ENCODE peak calls at places on chromosomes 12 and 14, in seven cellular contexts. L, N, W, U, R, Q and P are unnamed samples.

GRCh38 chr12:56001446-56002100 is 4.5 kb downstream of the SUOX start:
- DNase-seq in W (no peak), U (no peak), L (no peak), R (no peak), N (no peak), Q (no peak), P (no peak)

GRCh38 chr12:87687362-87687761 is 341.8 kb downstream of the C12orf50 start:
- DNase-seq in N (peak; percentile 62), R (peak; percentile 3), U (peak; percentile 84), Q (no peak), W (peak; percentile 39), L (no peak), P (peak; percentile 17)

GRCh38 chr12:57476162-57476992 is 3.3 kb downstream of the ARHGAP9 start:
- DNase-seq in U (no peak), L (no peak), Q (no peak), R (no peak), W (no peak), N (no peak), P (no peak)

GRCh38 chr12:57842342-57843294 is 3.9 kb downstream of the CTDSP2 start:
- DNase-seq in Q (no peak), L (no peak), W (no peak), R (no peak), N (peak; percentile 13), U (peak; percentile 42), P (no peak)

GRCh38 chr12:68482660-68483059 is 128.0 kb upstream of the RAP1B start:
- DNase-seq in U (no peak), N (no peak), R (no peak), Q (peak; percentile 73), W (no peak), L (no peak), P (peak; percentile 65)

GRCh38 chr12:39372929-39373328 is 70.0 kb downstream of the KIF21A start:
- DNase-seq in Q (peak; percentile 36), N (peak; percentile 36), R (no peak), L (no peak), U (peak; percentile 47), W (peak; percentile 32), P (peak; percentile 55)

GRCh38 chr12:58907326-58907855 is 12.9 kb downstream of the LRIG3 start:
- DNase-seq in L (no peak), Q (no peak), U (no peak), R (no peak), W (no peak), N (no peak), P (no peak)

GRCh38 chr12:114136656-114137055 is 170.5 kb upstream of the RBM19 start:
- DNase-seq in Q (no peak), U (no peak), R (no peak), L (no peak), N (no peak), W (no peak), P (no peak)

GRCh38 chr14:69921052-69921451 is 41.8 kb downstream of the SMOC1 start:
- DNase-seq in W (peak; percentile 94), L (no peak), Q (peak; percentile 35), N (peak; percentile 47), R (peak; percentile 12), U (peak; percentile 98), P (peak; percentile 69)

GRCh38 chr12:64395739-64396138 is 5.2 kb upstream of the C12orf56 start:
- DNase-seq in N (peak; percentile 24), R (no peak), W (no peak), L (no peak), U (no peak), Q (no peak), P (no peak)

GRCh38 chr12:20314325-20314724 is 54.0 kb upstream of the PDE3A start:
- DNase-seq in U (peak; percentile 39), Q (no peak), R (peak; percentile 8), N (peak; percentile 92), L (no peak), W (no peak), P (no peak)

GRCh38 chr12:13367973-13368372 is 171.4 kb downstream of the EMP1 start:
- DNase-seq in Q (no peak), N (no peak), R (no peak), L (no peak), W (no peak), U (no peak), P (no peak)

GRCh38 chr12:63068857-63069442 is 82.1 kb downstream of the AVPR1A start:
- DNase-seq in N (peak; percentile 88), W (peak; percentile 60), R (peak; percentile 64), U (peak; percentile 88), L (no peak), Q (peak; percentile 37), P (peak; percentile 65)

GRCh38 chr14:32383337-32384009 is 54.4 kb downstream of the AKAP6 start:
- DNase-seq in U (no peak), W (no peak), N (no peak), L (no peak), R (no peak), Q (no peak), P (peak; percentile 55)

GRCh38 chr14:102645746-102646440 is 53.4 kb downstream of the RCOR1 start:
- DNase-seq in L (no peak), U (peak; percentile 16), N (no peak), Q (no peak), W (no peak), R (peak; percentile 62), P (no peak)

GRCh38 chr12:70507442-70507841 is 129.8 kb downstream of the PTPRB start:
- DNase-seq in R (no peak), N (peak; percentile 32), W (peak; percentile 54), Q (no peak), L (no peak), U (peak; percentile 34), P (no peak)

GRCh38 chr14:103539056-103539825 is 10.2 kb downstream of the TRMT61A start:
- DNase-seq in R (no peak), U (no peak), W (no peak), L (no peak), N (no peak), Q (no peak), P (no peak)

GRCh38 chr14:104974665-104975390 is 3.3 kb downstream of the AHNAK2 start:
- DNase-seq in Q (no peak), N (no peak), L (no peak), U (no peak), R (no peak), W (peak; percentile 5), P (no peak)

GRCh38 chr12:112963227-112963861 is 15.0 kb upstream of the OAS2 start:
- DNase-seq in R (no peak), L (no peak), W (no peak), N (no peak), Q (no peak), U (no peak), P (no peak)

GRCh38 chr14:95256776-95257060 is 63.0 kb downstream of the CLMN start:
- DNase-seq in N (no peak), W (no peak), Q (no peak), U (no peak), L (no peak), R (no peak), P (no peak)

GRCh38 chr14:82528011-82528410 is 994.4 kb upstream of the SEL1L start:
- DNase-seq in L (no peak), U (no peak), W (no peak), R (no peak), N (no peak), Q (no peak), P (no peak)

GRCh38 chr12:98440165-98440581 is 75.2 kb upstream of the TMPO start:
- DNase-seq in R (peak; percentile 99), Q (peak; percentile 81), W (peak; percentile 77), N (peak; percentile 98), U (peak; percentile 99), L (no peak), P (peak; percentile 96)

GRCh38 chr14:30753452-30753851 is 120.9 kb upstream of the COCH start:
- DNase-seq in W (no peak), L (no peak), N (no peak), R (no peak), Q (no peak), U (no peak), P (no peak)

GRCh38 chr14:104394606-104394910 is 185.0 kb upstream of the C14orf180 start:
- DNase-seq in Q (no peak), W (no peak), U (no peak), L (no peak), R (no peak), N (no peak), P (no peak)

GRCh38 chr12:132094269-132094891 is 49.7 kb downstream of the DDX51 start:
- DNase-seq in U (no peak), L (no peak), Q (no peak), R (no peak), N (no peak), W (no peak), P (no peak)

GRCh38 chr12:64219135-64219534 is 3.0 kb downstream of the KICS2 start:
- DNase-seq in N (peak; percentile 6), W (no peak), Q (no peak), L (no peak), R (no peak), U (no peak), P (no peak)

GRCh38 chr14:101821528-101821927 is 60.0 kb downstream of the PPP2R5C start:
- DNase-seq in W (no peak), Q (no peak), L (no peak), U (no peak), R (no peak), N (no peak), P (no peak)

GRCh38 chr12:102374190-102374589 is 106.2 kb downstream of the IGF1 start:
- DNase-seq in L (no peak), N (no peak), R (peak; percentile 24), W (no peak), Q (no peak), U (no peak), P (no peak)

GRCh38 chr14:101008631-101009336 is 105.3 kb upstream of the RTL1 start:
- DNase-seq in U (no peak), W (no peak), L (no peak), Q (no peak), N (no peak), R (no peak), P (no peak)

GRCh38 chr12:91777268-91777997 is 368.2 kb downstream of the BTG1 start:
- DNase-seq in N (peak; percentile 14), Q (peak; percentile 98), W (peak; percentile 45), L (no peak), R (peak; percentile 19), U (peak; percentile 70), P (peak; percentile 89)

GRCh38 chr12:67811437-67812361 is 163.2 kb downstream of the DYRK2 start:
- DNase-seq in Q (peak; percentile 92), L (peak; percentile 17), R (no peak), N (peak; percentile 97), U (peak; percentile 95), W (peak; percentile 77), P (peak; percentile 96)

GRCh38 chr12:76866726-76867125 is 12.1 kb downstream of the CSRP2 start:
- DNase-seq in L (no peak), Q (peak; percentile 58), N (no peak), W (no peak), U (peak; percentile 32), R (peak; percentile 79), P (no peak)

GRCh38 chr14:78399316-78399889 is 229.2 kb downstream of the NRXN3 start:
- DNase-seq in N (peak; percentile 16), W (peak; percentile 4), U (peak; percentile 10), L (no peak), Q (no peak), R (peak; percentile 1), P (peak; percentile 38)

GRCh38 chr12:49131973-49132461 is 822 bp upstream of the TUBA1B start:
- DNase-seq in N (peak; percentile 69), R (peak; percentile 81), Q (peak; percentile 43), U (peak; percentile 70), W (peak; percentile 34), L (peak; percentile 27), P (peak; percentile 28)

GRCh38 chr12:110102255-110102654 is 21.9 kb upstream of the IFT81 start:
- DNase-seq in N (peak; percentile 83), Q (peak; percentile 72), R (peak; percentile 64), W (peak; percentile 78), U (peak; percentile 82), L (peak; percentile 67), P (peak; percentile 70)

GRCh38 chr14:40010961-40011360 is 578.7 kb upstream of the FBXO33 start:
- DNase-seq in L (no peak), W (no peak), R (no peak), U (no peak), Q (no peak), N (no peak), P (no peak)